ENCODE peak calls at places on chromosomes 13 and 19, in seven cellular contexts. P is stomach, S is ovary, Y is lower leg skin, R is IMR-90, J is NB4, B is astrocyte of the spinal cord. K is an unnamed sample.

GRCh38 chr13:63842102-63842501 is 2426.5 kb upstream of the PCDH20 start:
- DNase-seq in P (no peak), S (peak), Y (no peak), R (no peak), J (no peak), B (no peak), K (no peak)

GRCh38 chr19:3683866-3684816 is 16.1 kb downstream of the PIP5K1C start:
- DNase-seq in P (no peak), S (no peak), Y (no peak), R (peak), J (peak), B (peak), K (no peak)

GRCh38 chr13:79379274-79379673 is 26.8 kb downstream of the RBM26 start:
- DNase-seq in P (no peak), S (no peak), Y (no peak), R (no peak), J (no peak), B (no peak), K (peak)

GRCh38 chr19:58381460-58382220 is 810 bp upstream of the ZNF837 start:
- DNase-seq in P (no peak), S (peak), Y (no peak), R (no peak), J (no peak), B (no peak), K (no peak)

GRCh38 chr13:102198418-102199322 is 203.2 kb downstream of the FGF14 start:
- DNase-seq in P (no peak), S (no peak), Y (no peak), R (peak), J (no peak), B (peak), K (peak)

GRCh38 chr13:82364525-82364924 is 1517.7 kb downstream of the SLITRK1 start:
- DNase-seq in P (no peak), S (no peak), Y (no peak), R (no peak), J (no peak), B (no peak), K (no peak)

GRCh38 chr13:57865600-57866294 is 234.2 kb downstream of the PCDH17 start:
- DNase-seq in P (no peak), S (no peak), Y (no peak), R (no peak), J (peak), B (no peak), K (no peak)

GRCh38 chr13:42883771-42884170 is 102.4 kb downstream of the FAM216B start:
- DNase-seq in P (no peak), S (no peak), Y (no peak), R (peak), J (peak), B (peak), K (peak)

GRCh38 chr13:50122465-50122864 is 107.2 kb downstream of the KCNRG start:
- DNase-seq in P (no peak), S (no peak), Y (no peak), R (no peak), J (peak), B (no peak), K (no peak)

GRCh38 chr13:111152836-111153235 is 37.7 kb downstream of the ARHGEF7 start:
- DNase-seq in P (no peak), S (no peak), Y (no peak), R (no peak), J (peak), B (no peak), K (no peak)

GRCh38 chr13:111158136-111158805 is 43.2 kb downstream of the ARHGEF7 start:
- DNase-seq in P (no peak), S (no peak), Y (no peak), R (no peak), J (no peak), B (peak), K (peak)

GRCh38 chr13:111153279-111153976 is 38.3 kb downstream of the ARHGEF7 start:
- DNase-seq in P (peak), S (peak), Y (peak), R (peak), J (peak), B (peak), K (peak)

GRCh38 chr13:111156421-111156820 is 41.3 kb downstream of the ARHGEF7 start:
- DNase-seq in P (no peak), S (no peak), Y (no peak), R (no peak), J (no peak), B (no peak), K (peak)

GRCh38 chr13:111153977-111154332 is 38.8 kb downstream of the ARHGEF7 start:
- DNase-seq in P (no peak), S (no peak), Y (peak), R (no peak), J (no peak), B (no peak), K (no peak)
- TF ChIP-seq CTCF in P (no peak), S (no peak), Y (no peak), R (no peak), J (no peak), B (no peak), K (peak)

DNA sequence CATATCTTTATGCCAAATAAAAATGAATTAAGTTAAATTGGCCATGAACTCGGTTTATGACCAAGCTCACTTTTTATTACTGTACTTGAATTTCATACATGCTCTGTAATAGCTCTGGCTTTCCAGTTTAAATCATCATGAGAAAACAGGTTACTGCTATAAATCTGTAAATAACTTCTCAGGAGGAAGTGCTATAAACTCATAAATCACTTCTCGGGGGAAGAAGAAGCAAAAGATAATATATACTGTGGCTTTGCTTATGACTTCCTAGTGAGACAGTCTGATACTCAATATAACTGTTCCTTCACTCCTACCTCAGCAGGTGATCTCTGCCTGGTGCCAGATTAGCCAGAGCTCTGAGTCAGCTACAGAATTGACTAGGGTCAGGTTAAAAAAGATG is 12.5 kb downstream of the SUPT20H start:
- DNase-seq in P (no peak), S (no peak), Y (no peak), R (no peak), J (no peak), B (no peak), K (no peak)
- H3K4me3 ChIP-seq in P (no peak), S (no peak), Y (no peak), R (no peak), J (no peak), B (no peak), K (no peak)

DNA sequence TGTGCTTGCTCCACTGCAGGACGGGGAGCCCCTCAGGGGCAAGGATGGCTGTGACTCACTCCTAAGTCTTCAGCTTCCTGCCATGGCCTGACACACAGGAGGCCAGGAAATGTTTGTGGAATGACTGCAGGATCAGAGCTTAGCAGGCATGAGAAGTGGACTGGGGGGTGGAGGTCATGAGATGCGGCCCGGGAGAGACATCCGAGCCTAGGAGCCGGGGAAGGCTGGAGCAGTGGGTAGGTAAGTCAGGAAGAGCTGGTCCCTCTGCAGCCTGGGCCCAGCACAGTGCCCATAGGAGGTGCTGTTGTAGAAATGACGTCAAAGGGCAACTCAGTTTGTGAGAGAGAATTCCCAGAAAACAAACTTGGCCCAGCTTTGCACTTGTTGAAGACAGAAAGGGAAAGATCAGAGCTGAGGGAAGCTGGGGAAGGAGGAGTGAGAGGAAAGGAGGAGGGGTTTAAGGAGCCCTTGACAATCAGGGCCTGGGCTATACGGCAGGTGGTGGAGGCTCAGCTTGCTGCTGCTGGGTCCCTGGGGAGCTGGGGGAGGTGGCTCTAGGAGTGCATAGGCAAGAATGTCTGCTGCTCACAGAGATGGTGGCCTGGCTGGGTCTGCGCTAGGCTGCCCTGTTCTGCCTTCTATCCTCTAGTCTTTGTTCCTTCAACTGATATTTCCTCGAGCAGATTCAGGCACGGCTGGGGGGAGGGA is 18.5 kb downstream of the POU2F2 start:
- DNase-seq in P (no peak), S (no peak), Y (no peak), R (peak), J (peak), B (peak), K (peak)
- TF ChIP-seq CTCF in P (no peak), S (no peak), Y (no peak), R (peak), J (peak), B (peak), K (no peak)

DNA sequence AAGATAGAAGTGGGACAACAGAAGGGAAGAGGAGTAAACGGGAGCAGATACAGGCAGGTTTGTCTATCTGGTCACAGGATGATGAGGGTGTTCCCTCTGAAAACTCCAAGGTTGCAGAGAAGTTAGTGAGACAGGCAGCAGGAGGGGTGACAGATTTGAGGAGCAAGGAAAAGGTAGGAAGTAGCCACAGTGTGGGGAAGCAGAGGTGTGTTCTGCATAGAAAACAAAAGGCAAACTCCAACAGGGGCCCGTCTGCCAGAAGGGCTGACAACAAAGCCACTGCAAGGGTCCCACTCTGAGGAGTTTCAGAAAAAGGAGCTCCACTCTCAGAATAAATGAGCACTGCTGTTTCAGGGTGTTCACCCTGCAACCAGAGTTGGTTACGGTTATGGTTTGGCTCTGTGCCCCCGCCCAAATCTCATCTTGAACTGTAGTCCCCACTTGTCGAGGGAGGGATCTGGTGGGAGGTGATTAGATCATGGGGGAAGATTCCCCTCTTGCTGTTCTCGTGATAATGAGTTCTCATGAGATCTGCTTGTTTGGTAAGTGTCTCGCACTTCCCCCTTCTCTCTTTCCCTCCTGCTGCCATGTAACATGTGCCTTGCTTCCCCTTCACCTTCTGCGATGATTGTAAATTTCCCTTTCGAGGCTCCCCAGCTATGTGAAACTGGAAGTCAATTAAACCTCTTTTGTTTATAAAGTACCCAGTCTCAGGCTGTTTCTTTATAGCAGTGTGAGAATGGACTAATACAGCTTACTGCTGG is 32.1 kb downstream of the SMAD9 start:
- DNase-seq in P (no peak), S (no peak), Y (no peak), R (no peak), J (peak), B (no peak), K (no peak)
- H3K4me3 ChIP-seq in P (no peak), S (no peak), Y (no peak), R (no peak), J (no peak), B (no peak), K (no peak)

GRCh38 chr13:51148223-51148951 is 37.3 kb upstream of the C13orf42 start:
- DNase-seq in P (no peak), S (no peak), Y (no peak), R (no peak), J (no peak), B (peak), K (no peak)
- TF ChIP-seq CTCF in P (no peak), S (no peak), Y (no peak), R (no peak), J (no peak), B (no peak), K (no peak)

GRCh38 chr19:52189745-52190678 is at the start of gene PPP2R1A:
- DNase-seq in P (peak), S (peak), Y (peak), R (peak), J (peak), B (peak), K (peak)

GRCh38 chr19:52190679-52191293 is 934 bp downstream of the PPP2R1A start:
- DNase-seq in P (peak), S (peak), Y (peak), R (peak), J (no peak), B (no peak), K (peak)

GRCh38 chr19:52191374-52191773 is 1.5 kb downstream of the PPP2R1A start:
- DNase-seq in P (no peak), S (no peak), Y (no peak), R (no peak), J (no peak), B (no peak), K (no peak)

GRCh38 chr19:52187407-52187806 is 2.4 kb upstream of the PPP2R1A start:
- DNase-seq in P (no peak), S (no peak), Y (no peak), R (no peak), J (no peak), B (no peak), K (no peak)

GRCh38 chr19:52188822-52189744 is 769 bp upstream of the PPP2R1A start:
- DNase-seq in P (no peak), S (peak), Y (peak), R (no peak), J (no peak), B (no peak), K (no peak)
- H3K4me3 ChIP-seq in P (peak), S (peak), Y (no peak), R (peak), J (peak), B (peak), K (peak)

DNA sequence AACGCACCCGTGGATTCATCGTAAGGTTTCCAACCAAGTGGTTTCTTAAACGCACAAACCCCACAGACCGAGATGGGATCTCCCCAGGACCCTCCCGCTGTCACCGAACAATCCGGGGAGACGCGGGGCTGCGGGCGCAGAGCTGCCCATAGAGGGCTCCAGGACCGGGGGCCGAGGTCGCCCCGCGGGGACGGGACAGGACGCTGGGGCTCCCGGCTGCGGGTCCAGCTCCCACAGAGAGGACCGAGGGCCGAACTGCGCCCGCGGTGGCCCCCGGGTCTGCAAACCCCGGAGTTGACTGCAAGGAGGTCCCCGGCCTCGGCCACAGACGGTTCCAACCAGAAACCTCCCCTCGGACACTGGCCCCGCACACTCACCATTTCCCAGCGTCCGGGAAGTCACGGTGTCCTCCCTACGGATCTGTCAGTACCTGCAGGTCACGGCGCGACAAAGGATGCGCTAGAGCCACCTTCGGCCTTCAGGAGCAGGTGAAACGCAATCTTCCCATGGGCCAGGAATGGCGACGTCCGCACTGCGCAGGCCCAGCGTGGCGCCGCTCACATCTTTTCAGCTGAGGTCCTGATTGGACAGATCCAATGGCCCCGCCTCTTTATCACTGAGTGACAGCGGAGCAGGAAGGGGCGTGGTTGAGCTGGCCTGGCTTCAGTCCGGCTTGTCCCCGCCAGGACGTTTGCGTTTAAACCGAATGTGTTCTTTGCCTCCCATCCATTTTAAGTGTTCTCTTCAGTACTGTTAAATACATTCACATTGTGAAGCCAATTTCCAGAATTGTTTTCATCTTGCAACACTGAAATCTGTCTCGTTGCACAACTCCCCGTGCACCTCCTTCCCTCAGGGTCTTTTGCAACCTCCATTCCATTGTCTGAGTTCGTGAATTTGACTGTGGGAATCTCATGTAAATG is at the start of gene ZNF14:
- DNase-seq in P (peak), S (peak), Y (peak), R (peak), J (peak), B (peak), K (peak)
- TF ChIP-seq CTCF in P (no peak), S (no peak), Y (no peak), R (peak), J (peak), B (peak), K (peak)

DNA sequence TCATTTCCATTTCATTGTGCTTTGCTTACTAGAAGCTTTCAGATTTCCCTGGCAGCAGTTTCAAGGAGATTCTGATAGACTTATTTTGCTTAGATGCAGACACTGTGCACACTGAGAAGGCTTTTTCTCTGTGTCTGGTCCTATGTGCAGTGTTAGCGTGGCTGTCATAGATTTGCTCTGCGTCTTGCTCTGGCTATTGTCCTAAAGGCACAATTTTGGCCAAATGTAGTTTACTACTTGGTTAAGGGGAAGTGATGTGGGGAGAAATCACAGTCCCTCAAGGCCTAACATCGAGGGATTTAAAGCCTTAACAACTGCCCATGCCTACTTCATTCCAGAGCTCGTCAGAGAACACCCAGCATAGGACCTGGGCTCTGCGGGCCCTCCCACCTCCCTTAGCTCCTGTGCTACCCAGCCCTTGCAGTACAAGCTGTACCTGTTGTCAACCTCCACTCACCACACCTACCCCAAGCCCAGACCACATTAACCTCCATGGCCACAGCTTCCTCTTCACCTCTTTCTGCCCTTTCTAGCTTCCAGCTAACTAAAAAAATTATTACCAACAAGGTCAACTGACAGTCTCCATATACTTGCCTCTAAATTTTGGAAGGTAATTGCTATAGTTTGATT is 38.9 kb upstream of the KATNAL1 start:
- DNase-seq in P (peak), S (no peak), Y (no peak), R (no peak), J (peak), B (no peak), K (no peak)
- H3K4me3 ChIP-seq in P (no peak), S (no peak), Y (no peak), R (no peak), J (no peak), B (no peak), K (no peak)

GRCh38 chr19:38478273-38478971 is 44.9 kb downstream of the RYR1 start:
- DNase-seq in P (no peak), S (no peak), Y (no peak), R (no peak), J (peak), B (no peak), K (peak)
- TF ChIP-seq CTCF in P (no peak), S (no peak), Y (no peak), R (peak), J (peak), B (no peak), K (no peak)